ENCODE peak calls at places on chromosome 1, in five cellular contexts. Q is psoas muscle, K is natural killer cell, E is HFF-Myc, J is cardiac fibroblast. A is an unnamed sample.

GRCh38 chr1:84736445-84736844 is 46.2 kb upstream of the SSX2IP start:
- DNase-seq in Q (no peak), K (no peak), E (no peak), J (no peak), A (no peak)

GRCh38 chr1:51956528-51957509 is 33.7 kb downstream of the RAB3B start:
- DNase-seq in Q (no peak), K (no peak), E (no peak), J (peak), A (no peak)

GRCh38 chr1:118271883-118272282 is 86.9 kb upstream of the SPAG17 start:
- DNase-seq in Q (no peak), K (no peak), E (no peak), J (no peak), A (no peak)

GRCh38 chr1:110452330-110452729 is 1.4 kb downstream of the PROK1 start:
- DNase-seq in Q (no peak), K (no peak), E (no peak), J (no peak), A (no peak)

GRCh38 chr1:236837897-236838296 is 42.8 kb downstream of the MTR start:
- DNase-seq in Q (no peak), K (no peak), E (no peak), J (no peak), A (no peak)

GRCh38 chr1:48582408-48582807 is 110.4 kb upstream of the SPATA6 start:
- DNase-seq in Q (no peak), K (no peak), E (no peak), J (no peak), A (no peak)

GRCh38 chr1:198156111-198156744 is 570 bp upstream of the NEK7 start:
- DNase-seq in Q (peak), K (peak), E (no peak), J (peak), A (peak)

GRCh38 chr1:180170569-180170968 is 15.9 kb downstream of the QSOX1 start:
- DNase-seq in Q (no peak), K (no peak), E (no peak), J (no peak), A (no peak)

GRCh38 chr1:224809613-224810012 is 119.9 kb upstream of the DNAH14 start:
- DNase-seq in Q (no peak), K (no peak), E (no peak), J (no peak), A (no peak)

GRCh38 chr1:230287674-230288315 is 138.3 kb downstream of the PGBD5 start:
- DNase-seq in Q (peak), K (no peak), E (no peak), J (no peak), A (no peak)

GRCh38 chr1:172321429-172321828 is 99.1 kb upstream of the C1orf105 start:
- DNase-seq in Q (no peak), K (no peak), E (peak), J (peak), A (no peak)

GRCh38 chr1:162319510-162320160 is 57.0 kb downstream of the SPATA46 start:
- DNase-seq in Q (no peak), K (no peak), E (no peak), J (peak), A (no peak)

GRCh38 chr1:10960954-10961833 is 51.3 kb upstream of the TARDBP start:
- DNase-seq in Q (peak), K (peak), E (no peak), J (peak), A (peak)

GRCh38 chr1:230948301-230948700 is 30.4 kb downstream of the TTC13 start:
- DNase-seq in Q (no peak), K (no peak), E (no peak), J (no peak), A (no peak)

GRCh38 chr1:44822981-44823451 is 14.7 kb downstream of the BTBD19 start:
- DNase-seq in Q (peak), K (no peak), E (no peak), J (no peak), A (no peak)

GRCh38 chr1:24426738-24427468 is 11.3 kb downstream of the NIPAL3 start:
- DNase-seq in Q (no peak), K (no peak), E (no peak), J (no peak), A (no peak)

GRCh38 chr1:67747667-67748066 is 62.7 kb downstream of the GADD45A start:
- DNase-seq in Q (no peak), K (no peak), E (no peak), J (peak), A (no peak)

GRCh38 chr1:116075981-116076380 is 35.2 kb upstream of the MAB21L3 start:
- DNase-seq in Q (no peak), K (no peak), E (no peak), J (peak), A (no peak)

GRCh38 chr1:206699626-206700025 is 14.9 kb downstream of the MAPKAPK2 start:
- DNase-seq in Q (peak), K (no peak), E (no peak), J (peak), A (no peak)

DNA sequence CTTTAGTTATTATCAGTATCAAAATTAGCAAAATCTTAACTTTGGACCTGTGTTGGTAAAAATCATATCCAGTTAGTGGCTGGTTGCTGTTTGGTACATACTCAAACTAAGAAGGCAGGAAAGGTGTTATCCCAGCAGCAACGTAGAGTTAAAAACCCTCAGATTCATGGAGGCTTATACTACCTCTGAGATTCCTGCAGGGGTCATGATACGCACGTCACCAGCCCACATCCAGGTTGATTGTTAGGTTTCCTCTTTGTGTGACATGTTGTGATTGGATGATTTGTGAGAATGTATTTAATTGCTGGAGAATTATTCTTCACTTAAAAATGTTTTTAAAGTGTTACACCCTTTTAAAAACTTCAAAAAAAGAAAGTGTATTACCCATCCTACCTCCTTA is 423.3 kb upstream of the ADGRL2 start:
- DNase-seq in Q (no peak), K (no peak), E (no peak), J (no peak), A (no peak)
- TF ChIP-seq CTCF in Q (no peak), K (no peak), E (no peak), J (no peak), A (no peak)

GRCh38 chr1:93746423-93746822 is 64.8 kb upstream of the BCAR3 start:
- DNase-seq in Q (no peak), K (no peak), E (no peak), J (no peak), A (no peak)
- TF ChIP-seq CTCF in Q (no peak), K (no peak), E (no peak), J (no peak), A (no peak)

GRCh38 chr1:201022178-201022823 is 1.2 kb downstream of the KIF21B start:
- DNase-seq in Q (no peak), K (no peak), E (no peak), J (no peak), A (no peak)
- TF ChIP-seq CTCF in Q (no peak), K (no peak), E (no peak), J (no peak), A (no peak)

GRCh38 chr1:221993444-221993948 is 251.6 kb upstream of the DUSP10 start:
- DNase-seq in Q (no peak), K (no peak), E (no peak), J (no peak), A (no peak)
- TF ChIP-seq CTCF in Q (no peak), K (no peak), E (no peak), J (no peak), A (no peak)

DNA sequence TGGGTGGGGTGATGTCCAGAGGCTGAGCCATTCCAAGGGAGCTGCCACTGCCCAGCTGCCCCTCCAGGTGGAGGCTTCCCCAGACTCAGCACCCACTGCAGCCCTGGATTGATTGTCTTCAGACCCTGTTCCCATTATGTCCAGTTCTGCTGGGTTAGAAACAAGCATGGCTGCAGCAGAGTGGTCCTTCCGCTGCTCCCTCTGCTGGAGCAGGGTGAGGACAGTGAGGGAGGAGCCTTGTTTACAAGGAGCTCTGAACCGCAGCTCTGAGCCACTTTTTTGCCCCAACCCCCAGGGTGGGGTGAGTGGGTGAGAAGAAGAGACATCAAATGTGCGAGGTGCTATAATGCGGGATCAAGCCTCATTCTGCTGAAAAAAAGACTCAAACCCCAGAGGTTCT is 2.3 kb downstream of the TNNT2 start:
- DNase-seq in Q (no peak), K (no peak), E (no peak), J (no peak), A (no peak)
- TF ChIP-seq CTCF in Q (no peak), K (no peak), E (peak), J (no peak), A (no peak)

DNA sequence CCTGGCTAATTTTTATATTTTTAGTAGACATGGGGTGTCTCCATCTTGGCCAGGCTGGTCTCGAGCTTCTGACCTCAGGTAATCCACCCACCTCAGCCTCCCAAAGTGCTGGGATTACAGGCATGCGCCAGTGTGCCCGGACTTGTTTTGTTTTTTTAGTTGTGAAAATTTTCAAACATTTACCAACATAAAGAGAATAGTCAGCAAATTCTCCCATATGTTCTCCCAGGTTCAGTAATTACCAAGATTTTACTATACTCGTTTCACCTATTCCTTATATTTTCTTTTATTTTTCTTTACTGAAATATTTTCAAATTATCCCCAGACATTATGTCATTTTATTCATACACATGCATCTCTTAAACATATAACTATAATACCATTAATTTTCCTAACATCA is 218.1 kb upstream of the L1TD1 start:
- DNase-seq in Q (no peak), K (no peak), E (no peak), J (no peak), A (no peak)
- TF ChIP-seq CTCF in Q (no peak), K (no peak), E (no peak), J (no peak), A (no peak)

GRCh38 chr1:204358145-204358544 is 1.6 kb downstream of the PLEKHA6 start:
- DNase-seq in Q (no peak), K (no peak), E (no peak), J (no peak), A (no peak)
- TF ChIP-seq CTCF in Q (no peak), K (no peak), E (no peak), J (no peak), A (no peak)

DNA sequence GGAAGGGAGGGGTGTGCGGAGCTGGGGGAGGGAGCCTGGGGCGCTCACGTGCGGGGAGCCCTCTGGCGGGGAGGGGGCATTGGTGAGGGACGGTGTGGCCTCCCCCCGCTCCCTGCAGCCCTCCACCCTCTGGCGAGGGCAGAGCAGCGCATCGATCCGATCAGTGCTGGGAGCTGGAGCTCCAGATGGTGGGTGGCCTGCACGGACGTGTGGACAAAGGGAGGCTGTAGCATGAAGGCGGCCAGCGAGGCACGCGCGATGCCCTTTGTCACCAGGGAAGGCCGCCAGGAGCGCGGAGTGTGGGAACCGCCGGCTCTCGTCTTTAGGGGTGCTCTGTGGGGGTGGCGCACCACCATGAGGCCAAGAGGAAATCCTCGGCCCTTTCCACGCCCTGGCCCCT is 5.4 kb upstream of the HES5 start:
- DNase-seq in Q (no peak), K (no peak), E (no peak), J (no peak), A (no peak)
- TF ChIP-seq CTCF in Q (no peak), K (no peak), E (no peak), J (no peak), A (no peak)

GRCh38 chr1:173420330-173420806 is 56.8 kb upstream of the PRDX6 start:
- DNase-seq in Q (peak), K (peak), E (peak), J (peak), A (no peak)
- TF ChIP-seq CTCF in Q (peak), K (peak), E (peak), J (peak), A (peak)